ENCODE peak calls at places on chromosomes 11 and 22, in seven cellular contexts. A is COR-L47; Z is stimulated activated naive CD4-positive, alpha-beta T cell; V is NCI-H2171; H is stimulated activated CD4-positive, alpha-beta T cell treated with anti-CD3 and anti-CD28 coated beads, Interleukin-2, amount 100 ng/mL, for 4 hours; T is AG04450; F is right cardiac atrium. Q is an unnamed sample.

GRCh38 chr11:72573380-72573949 is 100.8 kb downstream of the PDE2A start:
- DNase-seq in A (no peak), Z (no peak), V (no peak), H (no peak), T (no peak), F (peak; percentile 71), Q (no peak)

GRCh38 chr11:26618441-26618840 is 46.4 kb upstream of the MUC15 start:
- DNase-seq in A (no peak), Z (no peak), V (no peak), H (no peak), T (no peak), F (no peak), Q (no peak)

GRCh38 chr22:24843048-24843447 is 37.0 kb downstream of the SGSM1 start:
- DNase-seq in A (no peak), Z (no peak), V (no peak), H (no peak), T (no peak), F (no peak), Q (no peak)

GRCh38 chr22:31139866-31140716 is at the start of gene PLA2G3:
- DNase-seq in A (peak; percentile 84), Z (no peak), V (peak; percentile 69), H (no peak), T (no peak), F (no peak), Q (no peak)

GRCh38 chr11:96204721-96205459 is 138.1 kb downstream of the MAML2 start:
- DNase-seq in A (peak; percentile 7), Z (peak; percentile 54), V (peak; percentile 62), H (no peak), T (no peak), F (no peak), Q (no peak)

GRCh38 chr22:35582218-35582860 is 34.8 kb downstream of the MB start:
- DNase-seq in A (no peak), Z (no peak), V (no peak), H (no peak), T (no peak), F (no peak), Q (no peak)

GRCh38 chr22:20807315-20807752 is 33.4 kb downstream of the SERPIND1 start:
- DNase-seq in A (no peak), Z (no peak), V (no peak), H (no peak), T (peak; percentile 89), F (no peak), Q (peak; percentile 87)

GRCh38 chr11:120336641-120337132 is 474 bp downstream of the ARHGEF12 start:
- DNase-seq in A (no peak), Z (no peak), V (no peak), H (no peak), T (no peak), F (no peak), Q (no peak)

GRCh38 chr11:67644042-67644441 is 4.5 kb upstream of the TBX10 start:
- DNase-seq in A (no peak), Z (no peak), V (no peak), H (no peak), T (no peak), F (no peak), Q (no peak)

GRCh38 chr22:23888615-23889401 is 5.4 kb upstream of the MIF start:
- DNase-seq in A (no peak), Z (no peak), V (no peak), H (no peak), T (no peak), F (peak; percentile 67), Q (no peak)

GRCh38 chr11:4068962-4069361 is 25.6 kb upstream of the RRM1 start:
- DNase-seq in A (no peak), Z (no peak), V (no peak), H (no peak), T (no peak), F (no peak), Q (no peak)

GRCh38 chr11:114392735-114393667 is 7.3 kb downstream of the C11orf71 start:
- DNase-seq in A (no peak), Z (no peak), V (no peak), H (no peak), T (no peak), F (no peak), Q (no peak)